ENCODE peak calls at places on chromosomes 1 and 21, in nine cellular contexts. V, Q, X, F, R, U, N, Y and W are unnamed samples.

GRCh38 chr1:193242000-193242399 is 55.6 kb upstream of the B3GALT2 start:
- DNase-seq in V (no peak), Q (no peak), X (no peak), F (no peak), R (no peak), U (no peak), N (no peak), Y (no peak), W (no peak)

GRCh38 chr1:179372160-179372559 is 6.4 kb downstream of the AXDND1 start:
- DNase-seq in V (no peak), Q (no peak), X (no peak), F (no peak), R (no peak), U (no peak), N (no peak), Y (no peak), W (no peak)

GRCh38 chr1:242425232-242425631 is 99.3 kb downstream of the PLD5 start:
- DNase-seq in V (no peak), Q (no peak), X (no peak), F (no peak), R (no peak), U (no peak), N (peak; percentile 34), Y (no peak), W (no peak)

GRCh38 chr1:53734650-53735211 is 4.2 kb downstream of the GLIS1 start:
- DNase-seq in V (peak; percentile 86), Q (no peak), X (no peak), F (no peak), R (no peak), U (no peak), N (no peak), Y (no peak), W (no peak)

GRCh38 chr1:160217466-160218165 is 12.4 kb downstream of the PEA15 start:
- DNase-seq in V (no peak), Q (no peak), X (no peak), F (no peak), R (no peak), U (no peak), N (no peak), Y (no peak), W (no peak)

GRCh38 chr1:64248065-64248464 is 44.6 kb downstream of the UBE2U start:
- DNase-seq in V (no peak), Q (no peak), X (no peak), F (no peak), R (no peak), U (no peak), N (no peak), Y (no peak), W (no peak)

GRCh38 chr21:24375201-24375600 is 1232.1 kb downstream of the MRPL39 start:
- DNase-seq in V (no peak), Q (peak; percentile 22), X (peak; percentile 12), F (no peak), R (peak; percentile 13), U (no peak), N (peak; percentile 35), Y (no peak), W (no peak)

GRCh38 chr1:167207940-167208623 is 12.6 kb upstream of the POU2F1 start:
- DNase-seq in V (no peak), Q (no peak), X (no peak), F (no peak), R (no peak), U (no peak), N (no peak), Y (no peak), W (no peak)

GRCh38 chr1:202565890-202566289 is 144.4 kb downstream of the SYT2 start:
- DNase-seq in V (no peak), Q (no peak), X (no peak), F (no peak), R (no peak), U (no peak), N (no peak), Y (no peak), W (no peak)

GRCh38 chr1:204466416-204467405 is 27.9 kb downstream of the PIK3C2B start:
- DNase-seq in V (no peak), Q (peak; percentile 80), X (no peak), F (no peak), R (peak; percentile 91), U (no peak), N (peak; percentile 28), Y (no peak), W (peak; percentile 79)

GRCh38 chr1:160405331-160405877 is 5.0 kb downstream of the VANGL2 start:
- DNase-seq in V (no peak), Q (no peak), X (no peak), F (no peak), R (no peak), U (no peak), N (no peak), Y (no peak), W (no peak)

GRCh38 chr1:9008236-9008635 is 18.0 kb downstream of the SLC2A7 start:
- DNase-seq in V (no peak), Q (no peak), X (no peak), F (no peak), R (no peak), U (no peak), N (no peak), Y (no peak), W (no peak)